ENCODE peak calls at places on chromosome 7, in eight cellular contexts. C is cardiac fibroblast, H is psoas muscle, S is MCF 10A, K is AG09309, B is fibroblast of mammary gland, L is mesothelial cell of epicardium, T is left lung. Q is an unnamed sample.

GRCh38 chr7:90698616-90699015 is 102.5 kb downstream of the CDK14 start:
- DNase-seq in C (no peak), S (no peak), H (no peak), L (no peak), B (no peak), T (no peak), K (no peak), Q (no peak)

GRCh38 chr7:26584964-26585650 is 279.3 kb downstream of the SKAP2 start:
- DNase-seq in B (peak; percentile 17), L (no peak), C (no peak), T (no peak), K (no peak), S (no peak), H (no peak), Q (no peak)

GRCh38 chr7:2405601-2406345 is 2.4 kb downstream of the CHST12 start:
- DNase-seq in T (no peak), K (no peak), B (no peak), S (no peak), H (no peak), C (no peak), L (no peak), Q (peak; percentile 80)

GRCh38 chr7:82049442-82049841 is 279.6 kb upstream of the HGF start:
- DNase-seq in H (no peak), T (no peak), B (peak; percentile 62), L (no peak), K (no peak), C (peak; percentile 78), S (no peak), Q (no peak)

GRCh38 chr7:88279323-88279722 is 27.4 kb downstream of the STEAP4 start:
- DNase-seq in K (no peak), L (no peak), B (no peak), C (no peak), T (no peak), S (no peak), H (no peak), Q (no peak)

GRCh38 chr7:126569402-126569801 is 683.3 kb downstream of the GRM8 start:
- DNase-seq in H (no peak), S (no peak), L (no peak), T (no peak), K (no peak), C (no peak), B (no peak), Q (no peak)

GRCh38 chr7:33707427-33707826 is 197.9 kb upstream of the BMPER start:
- DNase-seq in L (no peak), K (no peak), T (no peak), H (no peak), C (no peak), B (no peak), S (no peak), Q (peak; percentile 39)

GRCh38 chr7:103811997-103812396 is 177.5 kb downstream of the RELN start:
- DNase-seq in H (no peak), T (no peak), B (no peak), K (no peak), L (no peak), S (peak; percentile 15), C (no peak), Q (no peak)

GRCh38 chr7:131653418-131654248 is 97.2 kb upstream of the PODXL start:
- DNase-seq in B (no peak), C (no peak), H (no peak), K (no peak), S (no peak), T (no peak), L (no peak), Q (no peak)

GRCh38 chr7:142516038-142516501 is 233.2 kb upstream of the PRSS1 start:
- DNase-seq in T (peak; percentile 39), S (peak; percentile 81), L (no peak), C (peak; percentile 79), H (no peak), K (no peak), B (peak; percentile 76), Q (no peak)

GRCh38 chr7:29527709-29528108 is 35.9 kb upstream of the PRR15 start:
- DNase-seq in B (no peak), S (no peak), T (no peak), C (no peak), L (no peak), H (no peak), K (no peak), Q (no peak)

GRCh38 chr7:128017880-128018845 is 13.1 kb downstream of the LRRC4 start:
- DNase-seq in T (peak; percentile 77), K (no peak), C (no peak), B (no peak), L (no peak), S (peak; percentile 87), H (no peak), Q (no peak)

GRCh38 chr7:76202666-76203030 is 952 bp downstream of the SRRM3 start:
- DNase-seq in S (no peak), H (no peak), C (no peak), L (no peak), B (no peak), K (no peak), T (no peak), Q (no peak)

GRCh38 chr7:80622531-80622930 is 15.9 kb upstream of the CD36 start:
- DNase-seq in H (no peak), S (peak; percentile 22), C (peak; percentile 61), L (no peak), B (peak; percentile 67), T (no peak), K (peak; percentile 17), Q (no peak)

GRCh38 chr7:19939746-19940145 is 166.3 kb upstream of the TMEM196 start:
- DNase-seq in T (no peak), B (peak; percentile 97), K (peak; percentile 49), S (peak; percentile 16), L (no peak), H (no peak), C (peak; percentile 44), Q (no peak)

GRCh38 chr7:118575393-118575948 is 351.0 kb downstream of the ANKRD7 start:
- DNase-seq in T (no peak), B (no peak), H (no peak), L (no peak), K (no peak), S (no peak), C (no peak), Q (no peak)

GRCh38 chr7:20529260-20529659 is 86.2 kb upstream of the ABCB5 start:
- DNase-seq in S (no peak), L (no peak), C (no peak), B (no peak), K (no peak), T (no peak), H (no peak), Q (no peak)

GRCh38 chr7:151793531-151793935 is 83.4 kb downstream of the PRKAG2 start:
- DNase-seq in B (peak; percentile 31), L (no peak), H (peak; percentile 79), K (no peak), T (peak; percentile 61), C (peak; percentile 18), S (peak; percentile 72), Q (no peak)

GRCh38 chr7:2681954-2682799 is 5.8 kb upstream of the AMZ1 start:
- DNase-seq in T (no peak), S (no peak), H (no peak), C (no peak), L (no peak), B (no peak), K (no peak), Q (no peak)

GRCh38 chr7:148804343-148805234 is 79.5 kb downstream of the EZH2 start:
- DNase-seq in C (no peak), K (no peak), B (no peak), S (no peak), T (no peak), H (no peak), L (no peak), Q (no peak)

DNA sequence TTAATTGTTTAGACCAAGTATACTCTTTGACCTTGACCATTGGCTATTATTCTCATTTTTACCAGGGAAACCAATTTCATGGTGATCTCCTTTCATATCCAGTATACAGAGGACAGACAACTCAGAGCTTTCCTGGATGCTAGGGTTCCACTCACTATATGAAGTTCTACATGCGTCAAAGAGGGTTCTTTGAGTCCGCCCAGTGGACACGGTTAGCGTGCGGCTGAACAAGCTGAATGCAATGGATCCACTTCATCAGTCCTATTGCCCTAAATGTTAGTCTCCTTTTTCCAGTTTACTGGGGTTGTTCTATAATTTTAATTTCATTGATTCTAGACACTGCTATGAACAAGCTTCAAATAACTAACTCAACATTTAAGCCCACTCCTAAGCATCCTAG is 162.4 kb upstream of the PCLO start:
- DNase-seq in C (no peak), B (no peak), H (no peak), T (no peak), S (no peak), K (no peak), L (no peak), Q (no peak)
- TF ChIP-seq CTCF in C (no peak), B (no peak), H (no peak), T (no peak), S (no peak), K (no peak), L (no peak), Q (no peak)

DNA sequence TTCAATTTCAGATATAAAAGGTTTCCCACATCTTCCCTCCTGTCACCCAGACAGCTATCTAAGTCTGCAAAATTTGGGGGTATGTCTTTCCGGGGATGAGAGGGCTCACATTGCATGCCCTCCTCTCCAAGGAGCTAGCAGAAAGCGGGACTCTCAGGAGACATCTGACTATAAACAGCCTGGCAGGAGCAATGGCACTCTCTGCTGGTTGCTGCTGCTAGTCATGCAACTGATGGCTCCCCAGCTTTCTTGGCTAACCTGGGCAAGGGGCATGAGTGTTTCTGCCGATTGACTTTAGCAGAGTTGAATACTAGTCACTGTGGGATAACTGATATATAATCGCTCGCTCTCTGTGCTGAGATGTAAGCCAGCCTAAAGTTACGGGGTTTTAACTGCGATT is 12.0 kb downstream of the TBX20 start:
- DNase-seq in T (no peak), H (no peak), K (no peak), C (no peak), L (no peak), S (peak; percentile 27), B (no peak), Q (no peak)
- TF ChIP-seq CTCF in T (no peak), H (peak; percentile 13), K (no peak), C (peak; percentile 35), L (no peak), S (no peak), B (no peak), Q (no peak)

GRCh38 chr7:54546081-54546985 is 4.2 kb downstream of the VSTM2A start:
- DNase-seq in C (no peak), B (no peak), K (no peak), H (no peak), S (no peak), L (peak; percentile 60), T (no peak), Q (no peak)
- TF ChIP-seq CTCF in C (peak; percentile 2), B (peak; percentile 2), K (peak; percentile 5), H (no peak), S (peak; percentile 36), L (no peak), T (no peak), Q (no peak)

DNA sequence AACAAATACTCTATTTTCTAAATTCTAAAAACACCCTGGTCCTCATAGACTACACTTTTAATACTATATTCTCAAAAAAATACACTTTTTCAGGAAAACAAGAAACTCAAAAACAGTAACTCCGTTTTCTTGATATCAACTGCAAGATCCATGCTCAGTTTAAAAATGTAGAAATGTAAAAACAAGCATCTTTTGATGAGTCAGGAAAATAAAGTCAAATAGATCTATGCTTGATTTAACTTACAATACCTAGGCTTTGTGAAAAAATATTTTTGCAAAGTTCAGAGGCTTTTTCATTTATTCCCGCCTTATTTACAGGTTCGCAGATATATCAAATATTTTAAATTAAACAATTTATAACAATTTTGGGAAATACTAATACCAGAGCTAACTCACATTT is 33.6 kb downstream of the POT1 start:
- DNase-seq in S (no peak), T (no peak), L (no peak), B (no peak), H (no peak), C (no peak), K (no peak), Q (no peak)
- TF ChIP-seq CTCF in S (no peak), T (no peak), L (no peak), B (no peak), H (no peak), C (no peak), K (no peak), Q (no peak)